ENCODE peak calls at places on chromosomes 13 and 19, in four cellular contexts. J is thoracic aorta, W is heart right ventricle, C is Peyer's patch. V is an unnamed sample. For H3K4me1, the result is how much of the 10 kb centered on the place peaks cover.

GRCh38 chr19:57817976-57818375 is 3.3 kb upstream of the ZNF552 start:
- DNase-seq in J (no peak), W (no peak), C (no peak), V (no peak)

GRCh38 chr13:32254416-32254815 is 60.7 kb downstream of the ZAR1L start:
- DNase-seq in J (no peak), W (no peak), C (no peak), V (no peak)

GRCh38 chr13:44516771-44517170 is 59.4 kb downstream of the TSC22D1 start:
- DNase-seq in J (no peak), W (no peak), C (no peak), V (no peak)

GRCh38 chr13:30257433-30258099 is 49.8 kb downstream of the KATNAL1 start:
- DNase-seq in J (no peak), W (no peak), C (no peak), V (no peak)

GRCh38 chr19:13794388-13794751 is 873 bp upstream of the ZSWIM4 start:
- DNase-seq in J (peak), W (peak), C (peak), V (no peak)

GRCh38 chr13:23509781-23510543 is 60.2 kb upstream of the TNFRSF19 start:
- DNase-seq in J (no peak), W (no peak), C (no peak), V (no peak)

GRCh38 chr13:114110091-114110829 is 22.2 kb downstream of the RASA3 start:
- DNase-seq in J (no peak), W (no peak), C (peak), V (peak)

GRCh38 chr19:482186-483041 is 13.9 kb upstream of the MADCAM1 start:
- DNase-seq in J (no peak), W (no peak), C (no peak), V (no peak)

GRCh38 chr19:41323023-41323422 is 13.1 kb downstream of the CCDC97 start:
- DNase-seq in J (no peak), W (peak), C (no peak), V (no peak)

GRCh38 chr19:52991484-52991883 is 22.2 kb upstream of the ERVV-1 start:
- DNase-seq in J (no peak), W (no peak), C (no peak), V (no peak)

GRCh38 chr13:93903909-93904308 is 575.6 kb downstream of the DCT start:
- DNase-seq in J (no peak), W (no peak), C (no peak), V (no peak)

GRCh38 chr13:100581030-100581429 is 7.6 kb downstream of the GGACT start:
- DNase-seq in J (no peak), W (no peak), C (no peak), V (no peak)

GRCh38 chr19:593505-593904 is 3.8 kb downstream of the HCN2 start:
- DNase-seq in J (no peak), W (no peak), C (no peak), V (no peak)

GRCh38 chr19:30375651-30376050 is 3.5 kb downstream of the ZNF536 start:
- DNase-seq in J (no peak), W (no peak), C (no peak), V (no peak)

GRCh38 chr19:39943586-39943985 is 9.2 kb upstream of the FCGBP start:
- DNase-seq in J (no peak), W (no peak), C (no peak), V (no peak)

GRCh38 chr19:30028118-30028991 is 86.3 kb downstream of the URI1 start:
- DNase-seq in J (no peak), W (no peak), C (no peak), V (no peak)

GRCh38 chr13:20609145-20609544 is 42.2 kb downstream of the IFT88 start:
- DNase-seq in J (no peak), W (no peak), C (no peak), V (no peak)

GRCh38 chr19:43525836-43526771 is 897 bp downstream of the ETHE1 start:
- DNase-seq in J (no peak), W (no peak), C (peak), V (peak)

GRCh38 chr13:59750860-59751259 is 412.9 kb downstream of the DIAPH3 start:
- DNase-seq in J (no peak), W (no peak), C (no peak), V (peak)

GRCh38 chr13:109870281-109871017 is 84.1 kb upstream of the IRS2 start:
- DNase-seq in J (no peak), W (no peak), C (no peak), V (no peak)

GRCh38 chr19:6424190-6424938 is at the start of gene KHSRP:
- DNase-seq in J (no peak), W (peak), C (no peak), V (peak)

GRCh38 chr13:77828815-77829214 is 89.8 kb downstream of the EDNRB start:
- DNase-seq in J (no peak), W (no peak), C (no peak), V (no peak)

GRCh38 chr13:24005711-24006281 is 108.5 kb upstream of the C1QTNF9B start:
- DNase-seq in J (no peak), W (no peak), C (no peak), V (peak)

GRCh38 chr19:39936622-39937021 is 2.2 kb upstream of the FCGBP start:
- DNase-seq in J (no peak), W (no peak), C (no peak), V (no peak)

GRCh38 chr13:114241918-114242317 is 7.2 kb downstream of the CDC16 start:
- DNase-seq in J (no peak), W (no peak), C (no peak), V (no peak)

GRCh38 chr13:26020536-26021290 is 31.1 kb downstream of the SHISA2 start:
- DNase-seq in J (no peak), W (no peak), C (no peak), V (no peak)

GRCh38 chr19:28234637-28235036 is 978.3 kb downstream of the UQCRFS1 start:
- DNase-seq in J (no peak), W (no peak), C (no peak), V (no peak)

GRCh38 chr13:45441633-45442032 is 23.1 kb upstream of the COG3 start:
- DNase-seq in J (no peak), W (no peak), C (no peak), V (peak)

GRCh38 chr13:114064516-114065140 is 67.8 kb downstream of the RASA3 start:
- DNase-seq in J (no peak), W (no peak), C (no peak), V (no peak)

GRCh38 chr13:114063545-114064515 is 68.6 kb downstream of the RASA3 start:
- DNase-seq in J (peak), W (peak), C (peak), V (no peak)

GRCh38 chr19:33724723-33725060 is 72.0 kb upstream of the KCTD15 start:
- DNase-seq in J (no peak), W (no peak), C (no peak), V (no peak)

DNA sequence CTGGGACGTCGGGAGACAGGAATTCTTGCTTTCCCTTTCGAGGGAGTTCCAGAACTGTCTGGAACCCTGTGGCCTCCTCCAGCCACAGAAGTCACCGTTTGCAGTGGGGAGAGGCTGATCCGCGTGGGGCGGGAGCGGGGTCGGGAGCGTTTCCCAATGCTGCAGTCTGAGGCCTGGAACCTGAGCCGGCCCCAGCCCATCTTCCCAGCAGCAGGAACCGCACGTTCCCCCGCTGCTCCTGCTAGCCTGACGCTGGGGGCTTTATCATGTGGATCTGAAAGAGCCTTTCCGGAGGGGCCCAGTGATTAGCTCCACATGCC is 13.4 kb downstream of the DPP9 start:
- DNase-seq in J (no peak), W (no peak), C (no peak), V (no peak)
- H3K4me1 ChIP-seq in J (under half), W (under half), C (under half), V (under half)

DNA sequence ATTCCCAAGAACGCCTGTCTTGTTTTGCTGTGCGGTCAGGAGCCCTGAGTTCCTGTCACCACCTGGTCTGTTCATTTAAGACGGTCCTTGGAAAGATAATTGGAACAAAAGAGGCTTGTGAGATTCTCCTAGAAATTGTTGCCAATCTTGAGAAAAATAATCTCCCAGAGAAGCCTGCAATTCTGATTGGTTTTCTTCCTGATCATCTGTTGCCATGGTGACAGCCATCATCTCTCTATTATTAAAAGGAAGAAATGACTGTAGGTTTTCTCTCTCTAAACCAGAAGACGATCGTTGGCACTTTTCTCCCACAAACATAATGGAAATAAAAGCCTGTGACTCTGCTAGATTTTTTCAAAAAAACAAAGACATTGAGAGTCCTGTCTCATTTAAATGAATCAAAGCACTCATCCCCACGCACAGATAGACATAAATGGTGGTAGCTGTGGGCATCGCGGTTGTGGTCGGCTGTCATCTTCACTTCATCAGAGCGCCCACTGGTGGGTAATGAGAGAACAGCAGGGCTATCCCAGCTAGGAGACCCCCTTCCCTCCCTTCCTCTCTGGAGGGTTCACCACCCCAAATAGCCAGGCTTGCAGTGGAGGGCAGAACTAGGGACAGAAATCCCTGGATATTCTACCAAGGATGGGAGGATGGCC is 21.7 kb upstream of the CALM3 start:
- DNase-seq in J (no peak), W (no peak), C (no peak), V (no peak)
- TF ChIP-seq CTCF in J (peak), W (no peak), C (no peak), V (no peak)

DNA sequence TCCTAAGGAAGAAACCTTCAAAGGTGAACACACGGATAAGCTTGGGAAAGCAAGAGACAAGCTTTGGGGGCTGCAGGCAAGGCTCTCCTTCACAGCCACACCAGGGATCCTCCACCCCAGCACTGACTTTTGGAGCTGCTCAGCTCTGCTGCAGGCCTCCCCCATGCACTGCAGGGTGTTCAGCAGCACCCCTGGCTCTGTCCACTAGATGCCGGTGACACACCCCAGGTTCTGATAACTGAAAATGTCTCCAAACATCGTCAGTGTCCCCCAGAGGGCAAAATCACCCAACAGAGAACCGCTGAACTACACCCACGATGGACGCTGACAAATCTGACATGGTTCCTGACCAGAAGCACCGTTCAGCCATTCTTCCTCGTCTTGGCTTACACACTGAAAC is 90.5 kb downstream of the STK24 start:
- DNase-seq in J (no peak), W (no peak), C (no peak), V (no peak)
- H3K4me1 ChIP-seq in J (under half), W (under half), C (under half), V (under half)

GRCh38 chr13:73715910-73716257 is 418.3 kb downstream of the KLF12 start:
- DNase-seq in J (no peak), W (no peak), C (no peak), V (no peak)
- TF ChIP-seq CTCF in J (no peak), W (no peak), C (no peak), V (no peak)

DNA sequence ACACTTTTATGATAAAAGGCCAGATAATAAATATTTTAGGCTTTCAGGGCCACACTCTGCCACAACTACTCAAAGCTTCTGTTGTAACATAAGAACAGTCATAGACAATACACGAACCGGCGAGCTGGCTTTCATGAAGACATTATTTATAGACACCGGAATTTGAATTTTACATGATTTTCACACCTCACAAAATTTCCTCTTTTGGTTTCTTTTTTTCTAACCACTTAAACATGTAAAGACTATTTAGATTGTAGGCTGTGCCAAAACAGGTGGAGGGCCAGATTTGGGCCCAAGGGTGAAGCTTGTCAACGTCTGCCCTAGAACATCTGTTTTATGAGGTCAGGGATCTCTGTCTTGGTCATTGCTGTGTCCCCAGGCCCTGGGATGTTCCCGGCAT is 29.7 kb upstream of the FXYD3 start:
- DNase-seq in J (no peak), W (no peak), C (peak), V (no peak)
- H3K4me1 ChIP-seq in J (under half), W (under half), C (under half), V (under half)

GRCh38 chr13:22095794-22096193 is 424.9 kb downstream of the FGF9 start:
- DNase-seq in J (no peak), W (no peak), C (no peak), V (no peak)
- TF ChIP-seq CTCF in J (no peak), W (no peak), C (no peak), V (no peak)

DNA sequence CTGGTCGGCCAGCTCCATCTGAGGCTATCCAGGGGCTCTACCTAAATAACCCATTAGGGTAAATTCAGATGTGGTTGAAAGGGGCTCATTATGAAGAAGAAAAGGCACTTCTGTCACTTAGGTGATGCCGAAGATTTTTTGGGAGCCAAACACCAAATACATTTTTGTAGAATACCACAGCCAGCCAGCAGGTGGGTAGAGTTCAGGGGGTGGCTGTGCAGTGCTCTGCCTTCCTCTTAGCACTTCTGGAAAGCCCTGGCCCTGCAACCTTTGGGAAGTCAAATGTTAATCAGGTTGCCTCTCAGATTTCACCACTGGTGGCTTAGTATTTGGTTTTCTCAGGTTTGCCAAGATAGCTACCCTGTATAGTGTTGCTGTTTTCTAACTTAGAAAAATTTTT is 18.5 kb upstream of the GPR18 start:
- DNase-seq in J (no peak), W (no peak), C (no peak), V (no peak)
- H3K4me1 ChIP-seq in J (under half), W (under half), C (under half), V (under half)

V was measured in Caco-2.